ENCODE peak calls at places on chromosomes 16 and 17, in ten cellular contexts. One of them, this sample, is unnamed.

GRCh38 chr16:720507-720989 is 398 bp upstream of the ANTKMT start:
- DNase-seq in neuronal stem cell: no peak
- DNase-seq in NCI-H1417: peak; percentile 66
- DNase-seq in stimulated activated naive CD8-positive, alpha-beta T cell treated with anti-CD3 and anti-CD28 coated beads, Interleukin-15, amount 100 ng/mL, for 72 hours: peak; percentile 70
- DNase-seq in ecto neural progenitor cell: peak; percentile 80
- DNase-seq in activated T-cell treated with anti-CD3 and anti-CD28 coated beads for 48 hours: peak; percentile 50
- DNase-seq in activated naive CD4-positive, alpha-beta T cell treated with anti-CD3 and anti-CD28 coated beads for 36 hours: peak; percentile 26
- DNase-seq in SHP77: peak; percentile 83
- DNase-seq in psoas muscle: peak; percentile 44
- DNase-seq in upper lobe of right lung: no peak
- DNase-seq in this sample: peak; percentile 66

GRCh38 chr16:29290631-29291247 is 115.8 kb downstream of the NPIPB11 start:
- DNase-seq in NCI-H1417: no peak
- DNase-seq in stimulated activated naive CD8-positive, alpha-beta T cell treated with anti-CD3 and anti-CD28 coated beads, Interleukin-15, amount 100 ng/mL, for 72 hours: peak; percentile 66
- DNase-seq in SHP77: peak; percentile 57
- DNase-seq in activated naive CD4-positive, alpha-beta T cell treated with anti-CD3 and anti-CD28 coated beads for 36 hours: peak; percentile 81
- DNase-seq in neuronal stem cell: peak; percentile 47
- DNase-seq in ecto neural progenitor cell: peak; percentile 83
- DNase-seq in upper lobe of right lung: peak; percentile 98
- DNase-seq in activated T-cell treated with anti-CD3 and anti-CD28 coated beads for 48 hours: peak; percentile 58
- DNase-seq in psoas muscle: peak; percentile 97
- DNase-seq in this sample: peak; percentile 95

GRCh38 chr17:15502315-15503112 is 35.1 kb upstream of the CDRT4 start:
- DNase-seq in SHP77: peak; percentile 75
- DNase-seq in psoas muscle: peak; percentile 92
- DNase-seq in NCI-H1417: peak; percentile 2
- DNase-seq in stimulated activated naive CD8-positive, alpha-beta T cell treated with anti-CD3 and anti-CD28 coated beads, Interleukin-15, amount 100 ng/mL, for 72 hours: peak; percentile 80
- DNase-seq in upper lobe of right lung: peak; percentile 90
- DNase-seq in activated T-cell treated with anti-CD3 and anti-CD28 coated beads for 48 hours: peak; percentile 74
- DNase-seq in activated naive CD4-positive, alpha-beta T cell treated with anti-CD3 and anti-CD28 coated beads for 36 hours: peak; percentile 88
- DNase-seq in ecto neural progenitor cell: peak; percentile 92
- DNase-seq in neuronal stem cell: peak; percentile 73
- DNase-seq in this sample: peak; percentile 92

GRCh38 chr16:649646-650045 is 481 bp downstream of the WDR90 start:
- DNase-seq in stimulated activated naive CD8-positive, alpha-beta T cell treated with anti-CD3 and anti-CD28 coated beads, Interleukin-15, amount 100 ng/mL, for 72 hours: no peak
- DNase-seq in psoas muscle: no peak
- DNase-seq in ecto neural progenitor cell: no peak
- DNase-seq in upper lobe of right lung: no peak
- DNase-seq in SHP77: no peak
- DNase-seq in activated naive CD4-positive, alpha-beta T cell treated with anti-CD3 and anti-CD28 coated beads for 36 hours: no peak
- DNase-seq in NCI-H1417: no peak
- DNase-seq in activated T-cell treated with anti-CD3 and anti-CD28 coated beads for 48 hours: no peak
- DNase-seq in neuronal stem cell: no peak
- DNase-seq in this sample: no peak

GRCh38 chr17:29210879-29211278 is 30.7 kb upstream of the MYO18A start:
- DNase-seq in activated naive CD4-positive, alpha-beta T cell treated with anti-CD3 and anti-CD28 coated beads for 36 hours: no peak
- DNase-seq in ecto neural progenitor cell: no peak
- DNase-seq in NCI-H1417: no peak
- DNase-seq in neuronal stem cell: no peak
- DNase-seq in upper lobe of right lung: no peak
- DNase-seq in psoas muscle: no peak
- DNase-seq in stimulated activated naive CD8-positive, alpha-beta T cell treated with anti-CD3 and anti-CD28 coated beads, Interleukin-15, amount 100 ng/mL, for 72 hours: no peak
- DNase-seq in SHP77: no peak
- DNase-seq in activated T-cell treated with anti-CD3 and anti-CD28 coated beads for 48 hours: no peak
- DNase-seq in this sample: no peak

GRCh38 chr17:31609331-31609730 is 217.9 kb downstream of the RAB11FIP4 start:
- DNase-seq in upper lobe of right lung: no peak
- DNase-seq in neuronal stem cell: no peak
- DNase-seq in activated T-cell treated with anti-CD3 and anti-CD28 coated beads for 48 hours: no peak
- DNase-seq in SHP77: no peak
- DNase-seq in activated naive CD4-positive, alpha-beta T cell treated with anti-CD3 and anti-CD28 coated beads for 36 hours: no peak
- DNase-seq in ecto neural progenitor cell: no peak
- DNase-seq in psoas muscle: no peak
- DNase-seq in NCI-H1417: no peak
- DNase-seq in stimulated activated naive CD8-positive, alpha-beta T cell treated with anti-CD3 and anti-CD28 coated beads, Interleukin-15, amount 100 ng/mL, for 72 hours: no peak
- DNase-seq in this sample: no peak

GRCh38 chr17:58120195-58120822 is 27.9 kb upstream of the OR4D1 start:
- DNase-seq in stimulated activated naive CD8-positive, alpha-beta T cell treated with anti-CD3 and anti-CD28 coated beads, Interleukin-15, amount 100 ng/mL, for 72 hours: peak; percentile 17
- DNase-seq in activated T-cell treated with anti-CD3 and anti-CD28 coated beads for 48 hours: no peak
- DNase-seq in psoas muscle: no peak
- DNase-seq in ecto neural progenitor cell: peak; percentile 75
- DNase-seq in upper lobe of right lung: no peak
- DNase-seq in SHP77: no peak
- DNase-seq in NCI-H1417: no peak
- DNase-seq in neuronal stem cell: peak; percentile 80
- DNase-seq in activated naive CD4-positive, alpha-beta T cell treated with anti-CD3 and anti-CD28 coated beads for 36 hours: peak; percentile 66
- DNase-seq in this sample: no peak

GRCh38 chr17:66661411-66661843 is 173.5 kb upstream of the CACNG5 start:
- DNase-seq in SHP77: no peak
- DNase-seq in upper lobe of right lung: no peak
- DNase-seq in activated naive CD4-positive, alpha-beta T cell treated with anti-CD3 and anti-CD28 coated beads for 36 hours: no peak
- DNase-seq in neuronal stem cell: no peak
- DNase-seq in ecto neural progenitor cell: no peak
- DNase-seq in stimulated activated naive CD8-positive, alpha-beta T cell treated with anti-CD3 and anti-CD28 coated beads, Interleukin-15, amount 100 ng/mL, for 72 hours: no peak
- DNase-seq in psoas muscle: no peak
- DNase-seq in NCI-H1417: no peak
- DNase-seq in activated T-cell treated with anti-CD3 and anti-CD28 coated beads for 48 hours: no peak
- DNase-seq in this sample: no peak

GRCh38 chr17:30336369-30337171 is 2.7 kb upstream of the TMIGD1 start:
- DNase-seq in activated naive CD4-positive, alpha-beta T cell treated with anti-CD3 and anti-CD28 coated beads for 36 hours: peak; percentile 78
- DNase-seq in psoas muscle: no peak
- DNase-seq in neuronal stem cell: peak; percentile 29
- DNase-seq in ecto neural progenitor cell: peak; percentile 67
- DNase-seq in SHP77: peak; percentile 77
- DNase-seq in NCI-H1417: peak; percentile 57
- DNase-seq in upper lobe of right lung: no peak
- DNase-seq in stimulated activated naive CD8-positive, alpha-beta T cell treated with anti-CD3 and anti-CD28 coated beads, Interleukin-15, amount 100 ng/mL, for 72 hours: peak; percentile 59
- DNase-seq in activated T-cell treated with anti-CD3 and anti-CD28 coated beads for 48 hours: peak; percentile 40
- DNase-seq in this sample: peak; percentile 9

GRCh38 chr16:67901734-67902133 is 8.7 kb downstream of the PSKH1 start:
- DNase-seq in upper lobe of right lung: no peak
- DNase-seq in psoas muscle: no peak
- DNase-seq in ecto neural progenitor cell: no peak
- DNase-seq in activated T-cell treated with anti-CD3 and anti-CD28 coated beads for 48 hours: no peak
- DNase-seq in activated naive CD4-positive, alpha-beta T cell treated with anti-CD3 and anti-CD28 coated beads for 36 hours: no peak
- DNase-seq in NCI-H1417: no peak
- DNase-seq in SHP77: no peak
- DNase-seq in stimulated activated naive CD8-positive, alpha-beta T cell treated with anti-CD3 and anti-CD28 coated beads, Interleukin-15, amount 100 ng/mL, for 72 hours: no peak
- DNase-seq in neuronal stem cell: no peak
- DNase-seq in this sample: no peak

GRCh38 chr16:26729917-26730541 is 336.7 kb upstream of the C16orf82 start:
- DNase-seq in upper lobe of right lung: no peak
- DNase-seq in ecto neural progenitor cell: no peak
- DNase-seq in neuronal stem cell: no peak
- DNase-seq in psoas muscle: no peak
- DNase-seq in NCI-H1417: no peak
- DNase-seq in activated T-cell treated with anti-CD3 and anti-CD28 coated beads for 48 hours: no peak
- DNase-seq in stimulated activated naive CD8-positive, alpha-beta T cell treated with anti-CD3 and anti-CD28 coated beads, Interleukin-15, amount 100 ng/mL, for 72 hours: no peak
- DNase-seq in activated naive CD4-positive, alpha-beta T cell treated with anti-CD3 and anti-CD28 coated beads for 36 hours: no peak
- DNase-seq in SHP77: no peak
- DNase-seq in this sample: no peak

GRCh38 chr16:66606000-66606751 is 1.7 kb downstream of the CMTM3 start:
- DNase-seq in neuronal stem cell: no peak
- DNase-seq in ecto neural progenitor cell: no peak
- DNase-seq in SHP77: no peak
- DNase-seq in activated T-cell treated with anti-CD3 and anti-CD28 coated beads for 48 hours: no peak
- DNase-seq in NCI-H1417: no peak
- DNase-seq in psoas muscle: no peak
- DNase-seq in activated naive CD4-positive, alpha-beta T cell treated with anti-CD3 and anti-CD28 coated beads for 36 hours: peak; percentile 46
- DNase-seq in stimulated activated naive CD8-positive, alpha-beta T cell treated with anti-CD3 and anti-CD28 coated beads, Interleukin-15, amount 100 ng/mL, for 72 hours: peak; percentile 35
- DNase-seq in upper lobe of right lung: no peak
- DNase-seq in this sample: no peak

GRCh38 chr17:45016823-45017222 is 34.6 kb downstream of the DCAKD start:
- DNase-seq in stimulated activated naive CD8-positive, alpha-beta T cell treated with anti-CD3 and anti-CD28 coated beads, Interleukin-15, amount 100 ng/mL, for 72 hours: no peak
- DNase-seq in upper lobe of right lung: no peak
- DNase-seq in NCI-H1417: no peak
- DNase-seq in activated naive CD4-positive, alpha-beta T cell treated with anti-CD3 and anti-CD28 coated beads for 36 hours: no peak
- DNase-seq in activated T-cell treated with anti-CD3 and anti-CD28 coated beads for 48 hours: no peak
- DNase-seq in ecto neural progenitor cell: no peak
- DNase-seq in psoas muscle: no peak
- DNase-seq in neuronal stem cell: no peak
- DNase-seq in SHP77: no peak
- DNase-seq in this sample: no peak

GRCh38 chr17:4469552-4469951 is 29.1 kb upstream of the SPNS2 start:
- DNase-seq in psoas muscle: no peak
- DNase-seq in SHP77: no peak
- DNase-seq in upper lobe of right lung: no peak
- DNase-seq in neuronal stem cell: no peak
- DNase-seq in activated T-cell treated with anti-CD3 and anti-CD28 coated beads for 48 hours: no peak
- DNase-seq in NCI-H1417: no peak
- DNase-seq in activated naive CD4-positive, alpha-beta T cell treated with anti-CD3 and anti-CD28 coated beads for 36 hours: no peak
- DNase-seq in stimulated activated naive CD8-positive, alpha-beta T cell treated with anti-CD3 and anti-CD28 coated beads, Interleukin-15, amount 100 ng/mL, for 72 hours: no peak
- DNase-seq in ecto neural progenitor cell: no peak
- DNase-seq in this sample: no peak

GRCh38 chr16:81560979-81561657 is 116.5 kb downstream of the CMIP start:
- DNase-seq in psoas muscle: no peak
- DNase-seq in activated naive CD4-positive, alpha-beta T cell treated with anti-CD3 and anti-CD28 coated beads for 36 hours: no peak
- DNase-seq in SHP77: no peak
- DNase-seq in stimulated activated naive CD8-positive, alpha-beta T cell treated with anti-CD3 and anti-CD28 coated beads, Interleukin-15, amount 100 ng/mL, for 72 hours: no peak
- DNase-seq in neuronal stem cell: no peak
- DNase-seq in upper lobe of right lung: no peak
- DNase-seq in NCI-H1417: no peak
- DNase-seq in ecto neural progenitor cell: no peak
- DNase-seq in activated T-cell treated with anti-CD3 and anti-CD28 coated beads for 48 hours: no peak
- DNase-seq in this sample: no peak

GRCh38 chr17:10380631-10381408 is 8.0 kb upstream of the MYH13 start:
- DNase-seq in activated naive CD4-positive, alpha-beta T cell treated with anti-CD3 and anti-CD28 coated beads for 36 hours: no peak
- DNase-seq in ecto neural progenitor cell: no peak
- DNase-seq in SHP77: no peak
- DNase-seq in activated T-cell treated with anti-CD3 and anti-CD28 coated beads for 48 hours: no peak
- DNase-seq in stimulated activated naive CD8-positive, alpha-beta T cell treated with anti-CD3 and anti-CD28 coated beads, Interleukin-15, amount 100 ng/mL, for 72 hours: no peak
- DNase-seq in neuronal stem cell: no peak
- DNase-seq in psoas muscle: no peak
- DNase-seq in NCI-H1417: no peak
- DNase-seq in upper lobe of right lung: no peak
- DNase-seq in this sample: no peak

GRCh38 chr17:7250655-7251329 is 742 bp downstream of the CTDNEP1 start:
- DNase-seq in upper lobe of right lung: no peak
- DNase-seq in stimulated activated naive CD8-positive, alpha-beta T cell treated with anti-CD3 and anti-CD28 coated beads, Interleukin-15, amount 100 ng/mL, for 72 hours: no peak
- DNase-seq in SHP77: no peak
- DNase-seq in activated naive CD4-positive, alpha-beta T cell treated with anti-CD3 and anti-CD28 coated beads for 36 hours: peak; percentile 54
- DNase-seq in ecto neural progenitor cell: peak; percentile 64
- DNase-seq in activated T-cell treated with anti-CD3 and anti-CD28 coated beads for 48 hours: no peak
- DNase-seq in psoas muscle: no peak
- DNase-seq in neuronal stem cell: no peak
- DNase-seq in NCI-H1417: no peak
- DNase-seq in this sample: no peak

GRCh38 chr17:29977836-29978235 is 36.4 kb downstream of the EFCAB5 start:
- DNase-seq in neuronal stem cell: no peak
- DNase-seq in upper lobe of right lung: no peak
- DNase-seq in stimulated activated naive CD8-positive, alpha-beta T cell treated with anti-CD3 and anti-CD28 coated beads, Interleukin-15, amount 100 ng/mL, for 72 hours: no peak
- DNase-seq in SHP77: no peak
- DNase-seq in activated naive CD4-positive, alpha-beta T cell treated with anti-CD3 and anti-CD28 coated beads for 36 hours: no peak
- DNase-seq in ecto neural progenitor cell: no peak
- DNase-seq in activated T-cell treated with anti-CD3 and anti-CD28 coated beads for 48 hours: no peak
- DNase-seq in psoas muscle: no peak
- DNase-seq in NCI-H1417: no peak
- DNase-seq in this sample: no peak

GRCh38 chr16:871562-872330 is 71.2 kb upstream of the GNG13 start:
- DNase-seq in upper lobe of right lung: no peak
- DNase-seq in psoas muscle: peak; percentile 8
- DNase-seq in SHP77: no peak
- DNase-seq in ecto neural progenitor cell: no peak
- DNase-seq in activated naive CD4-positive, alpha-beta T cell treated with anti-CD3 and anti-CD28 coated beads for 36 hours: no peak
- DNase-seq in neuronal stem cell: no peak
- DNase-seq in NCI-H1417: no peak
- DNase-seq in stimulated activated naive CD8-positive, alpha-beta T cell treated with anti-CD3 and anti-CD28 coated beads, Interleukin-15, amount 100 ng/mL, for 72 hours: no peak
- DNase-seq in activated T-cell treated with anti-CD3 and anti-CD28 coated beads for 48 hours: no peak
- DNase-seq in this sample: peak; percentile 8

GRCh38 chr17:42720996-42721583 is 23.8 kb downstream of the EZH1 start:
- DNase-seq in activated T-cell treated with anti-CD3 and anti-CD28 coated beads for 48 hours: no peak
- DNase-seq in NCI-H1417: peak; percentile 48
- DNase-seq in upper lobe of right lung: no peak
- DNase-seq in activated naive CD4-positive, alpha-beta T cell treated with anti-CD3 and anti-CD28 coated beads for 36 hours: peak; percentile 35
- DNase-seq in ecto neural progenitor cell: no peak
- DNase-seq in stimulated activated naive CD8-positive, alpha-beta T cell treated with anti-CD3 and anti-CD28 coated beads, Interleukin-15, amount 100 ng/mL, for 72 hours: no peak
- DNase-seq in neuronal stem cell: peak; percentile 33
- DNase-seq in psoas muscle: no peak
- DNase-seq in SHP77: peak; percentile 46
- DNase-seq in this sample: peak; percentile 72

GRCh38 chr17:2796164-2797140 is at the start of gene RAP1GAP2:
- DNase-seq in upper lobe of right lung: peak; percentile 90
- DNase-seq in stimulated activated naive CD8-positive, alpha-beta T cell treated with anti-CD3 and anti-CD28 coated beads, Interleukin-15, amount 100 ng/mL, for 72 hours: peak; percentile 51
- DNase-seq in activated T-cell treated with anti-CD3 and anti-CD28 coated beads for 48 hours: peak; percentile 37
- DNase-seq in SHP77: no peak
- DNase-seq in ecto neural progenitor cell: no peak
- DNase-seq in NCI-H1417: no peak
- DNase-seq in neuronal stem cell: no peak
- DNase-seq in psoas muscle: peak; percentile 60
- DNase-seq in activated naive CD4-positive, alpha-beta T cell treated with anti-CD3 and anti-CD28 coated beads for 36 hours: peak; percentile 75
- DNase-seq in this sample: peak; percentile 61

GRCh38 chr16:23302045-23302956 is at the start of gene SCNN1B:
- DNase-seq in SHP77: no peak
- DNase-seq in upper lobe of right lung: peak; percentile 82
- DNase-seq in neuronal stem cell: peak; percentile 38
- DNase-seq in ecto neural progenitor cell: peak; percentile 58
- DNase-seq in activated naive CD4-positive, alpha-beta T cell treated with anti-CD3 and anti-CD28 coated beads for 36 hours: no peak
- DNase-seq in activated T-cell treated with anti-CD3 and anti-CD28 coated beads for 48 hours: peak; percentile 2
- DNase-seq in NCI-H1417: peak; percentile 67
- DNase-seq in stimulated activated naive CD8-positive, alpha-beta T cell treated with anti-CD3 and anti-CD28 coated beads, Interleukin-15, amount 100 ng/mL, for 72 hours: no peak
- DNase-seq in psoas muscle: no peak
- DNase-seq in this sample: no peak

GRCh38 chr17:28385037-28385797 is 13.7 kb downstream of the SARM1 start:
- DNase-seq in upper lobe of right lung: peak; percentile 75
- DNase-seq in SHP77: no peak
- DNase-seq in ecto neural progenitor cell: no peak
- DNase-seq in activated T-cell treated with anti-CD3 and anti-CD28 coated beads for 48 hours: no peak
- DNase-seq in neuronal stem cell: no peak
- DNase-seq in psoas muscle: no peak
- DNase-seq in NCI-H1417: peak; percentile 32
- DNase-seq in stimulated activated naive CD8-positive, alpha-beta T cell treated with anti-CD3 and anti-CD28 coated beads, Interleukin-15, amount 100 ng/mL, for 72 hours: no peak
- DNase-seq in activated naive CD4-positive, alpha-beta T cell treated with anti-CD3 and anti-CD28 coated beads for 36 hours: peak; percentile 30
- DNase-seq in this sample: no peak

GRCh38 chr17:63589646-63590045 is 11.0 kb upstream of the TACO1 start:
- DNase-seq in stimulated activated naive CD8-positive, alpha-beta T cell treated with anti-CD3 and anti-CD28 coated beads, Interleukin-15, amount 100 ng/mL, for 72 hours: no peak
- DNase-seq in NCI-H1417: no peak
- DNase-seq in activated T-cell treated with anti-CD3 and anti-CD28 coated beads for 48 hours: no peak
- DNase-seq in ecto neural progenitor cell: no peak
- DNase-seq in activated naive CD4-positive, alpha-beta T cell treated with anti-CD3 and anti-CD28 coated beads for 36 hours: no peak
- DNase-seq in upper lobe of right lung: no peak
- DNase-seq in psoas muscle: no peak
- DNase-seq in neuronal stem cell: no peak
- DNase-seq in SHP77: no peak
- DNase-seq in this sample: no peak

GRCh38 chr17:17682737-17683675 is 1.7 kb downstream of the RAI1 start:
- DNase-seq in ecto neural progenitor cell: peak; percentile 85
- DNase-seq in neuronal stem cell: no peak
- DNase-seq in stimulated activated naive CD8-positive, alpha-beta T cell treated with anti-CD3 and anti-CD28 coated beads, Interleukin-15, amount 100 ng/mL, for 72 hours: peak; percentile 71
- DNase-seq in activated naive CD4-positive, alpha-beta T cell treated with anti-CD3 and anti-CD28 coated beads for 36 hours: peak; percentile 85
- DNase-seq in activated T-cell treated with anti-CD3 and anti-CD28 coated beads for 48 hours: peak; percentile 64
- DNase-seq in NCI-H1417: peak; percentile 70
- DNase-seq in upper lobe of right lung: peak; percentile 88
- DNase-seq in SHP77: peak; percentile 81
- DNase-seq in psoas muscle: peak; percentile 71
- DNase-seq in this sample: peak; percentile 72

GRCh38 chr16:14669776-14670175 is 24.3 kb downstream of the PLA2G10 start:
- DNase-seq in upper lobe of right lung: peak; percentile 66
- DNase-seq in SHP77: no peak
- DNase-seq in NCI-H1417: no peak
- DNase-seq in neuronal stem cell: no peak
- DNase-seq in psoas muscle: no peak
- DNase-seq in stimulated activated naive CD8-positive, alpha-beta T cell treated with anti-CD3 and anti-CD28 coated beads, Interleukin-15, amount 100 ng/mL, for 72 hours: no peak
- DNase-seq in ecto neural progenitor cell: no peak
- DNase-seq in activated T-cell treated with anti-CD3 and anti-CD28 coated beads for 48 hours: no peak
- DNase-seq in activated naive CD4-positive, alpha-beta T cell treated with anti-CD3 and anti-CD28 coated beads for 36 hours: no peak
- DNase-seq in this sample: no peak

GRCh38 chr17:66353937-66354401 is 51.6 kb downstream of the PRKCA start:
- DNase-seq in upper lobe of right lung: no peak
- DNase-seq in psoas muscle: no peak
- DNase-seq in activated naive CD4-positive, alpha-beta T cell treated with anti-CD3 and anti-CD28 coated beads for 36 hours: no peak
- DNase-seq in SHP77: no peak
- DNase-seq in stimulated activated naive CD8-positive, alpha-beta T cell treated with anti-CD3 and anti-CD28 coated beads, Interleukin-15, amount 100 ng/mL, for 72 hours: no peak
- DNase-seq in neuronal stem cell: no peak
- DNase-seq in activated T-cell treated with anti-CD3 and anti-CD28 coated beads for 48 hours: no peak
- DNase-seq in ecto neural progenitor cell: no peak
- DNase-seq in NCI-H1417: no peak
- DNase-seq in this sample: no peak

GRCh38 chr16:30079480-30079879 is 3.7 kb downstream of the PPP4C start:
- DNase-seq in activated T-cell treated with anti-CD3 and anti-CD28 coated beads for 48 hours: no peak
- DNase-seq in upper lobe of right lung: no peak
- DNase-seq in neuronal stem cell: no peak
- DNase-seq in activated naive CD4-positive, alpha-beta T cell treated with anti-CD3 and anti-CD28 coated beads for 36 hours: no peak
- DNase-seq in psoas muscle: no peak
- DNase-seq in SHP77: no peak
- DNase-seq in ecto neural progenitor cell: no peak
- DNase-seq in NCI-H1417: no peak
- DNase-seq in stimulated activated naive CD8-positive, alpha-beta T cell treated with anti-CD3 and anti-CD28 coated beads, Interleukin-15, amount 100 ng/mL, for 72 hours: no peak
- DNase-seq in this sample: no peak